ENCODE peak calls at places on chromosome 2, in six cellular contexts. A, Y, R, Z, E and H are unnamed samples.

GRCh38 chr2:99648115-99648850 is 158.5 kb upstream of the REV1 start:
- DNase-seq in A (no peak), Y (no peak), R (no peak), Z (no peak), E (no peak), H (no peak)

GRCh38 chr2:30422437-30422805 is 24.6 kb upstream of the LCLAT1 start:
- DNase-seq in A (no peak), Y (no peak), R (peak), Z (no peak), E (no peak), H (no peak)

GRCh38 chr2:204470621-204471196 is 74.6 kb upstream of the PARD3B start:
- DNase-seq in A (no peak), Y (no peak), R (no peak), Z (no peak), E (no peak), H (no peak)

GRCh38 chr2:71930073-71930681 is 217.5 kb downstream of the CYP26B1 start:
- DNase-seq in A (no peak), Y (no peak), R (no peak), Z (no peak), E (peak), H (no peak)

GRCh38 chr2:150548527-150548926 is 61.1 kb upstream of the RND3 start:
- DNase-seq in A (no peak), Y (no peak), R (no peak), Z (peak), E (no peak), H (peak)

GRCh38 chr2:207477896-207478295 is 51.9 kb upstream of the CREB1 start:
- DNase-seq in A (no peak), Y (no peak), R (no peak), Z (no peak), E (no peak), H (no peak)

GRCh38 chr2:42298132-42298531 is 62.9 kb downstream of the COX7A2L start:
- DNase-seq in A (no peak), Y (no peak), R (no peak), Z (no peak), E (no peak), H (no peak)

GRCh38 chr2:11022064-11022463 is 110.3 kb downstream of the KCNF1 start:
- DNase-seq in A (no peak), Y (no peak), R (no peak), Z (no peak), E (no peak), H (no peak)